ENCODE peak calls at places on chromosomes 12 and 14, in ten cellular contexts. B, L, N, R, G, J, O, Z, Y and F are unnamed samples.

GRCh38 chr14:70013269-70013873 is 134.2 kb downstream of the SMOC1 start:
- DNase-seq in B (peak; percentile 74), L (peak; percentile 87), G (peak; percentile 23), O (peak; percentile 76), J (no peak), Z (no peak), N (peak; percentile 55), Y (no peak), R (no peak), F (no peak)

GRCh38 chr14:35341454-35342159 is 49.4 kb downstream of the PSMA6 start:
- DNase-seq in L (peak; percentile 85), R (peak; percentile 29), Y (no peak), Z (peak; percentile 74), B (peak; percentile 85), J (no peak), N (peak; percentile 91), O (peak; percentile 80), G (peak; percentile 69), F (peak; percentile 74)

GRCh38 chr12:1778911-1779310 is 41.5 kb upstream of the LRTM2 start:
- DNase-seq in J (no peak), G (no peak), R (no peak), L (no peak), O (no peak), N (no peak), Y (no peak), B (no peak), Z (no peak), F (no peak)

GRCh38 chr12:95365912-95366311 is 108.0 kb upstream of the METAP2 start:
- DNase-seq in Y (no peak), N (no peak), R (no peak), B (no peak), J (no peak), L (no peak), G (no peak), Z (no peak), O (no peak), F (no peak)

GRCh38 chr12:92403210-92404175 is 257.8 kb upstream of the BTG1 start:
- DNase-seq in Z (no peak), N (peak; percentile 22), G (no peak), J (peak; percentile 21), L (no peak), B (no peak), Y (peak; percentile 37), O (no peak), R (no peak), F (no peak)

GRCh38 chr14:21061347-21061668 is 3.7 kb downstream of the RNASE8 start:
- DNase-seq in R (no peak), O (no peak), Y (no peak), B (no peak), N (no peak), G (no peak), Z (no peak), J (no peak), L (no peak), F (no peak)

GRCh38 chr12:52228366-52228765 is 4.7 kb upstream of the KRT7 start:
- DNase-seq in Z (no peak), N (no peak), Y (no peak), J (no peak), G (no peak), L (no peak), R (no peak), B (no peak), O (no peak), F (no peak)

GRCh38 chr14:96852823-96853422 is 55.7 kb downstream of the VRK1 start:
- DNase-seq in B (no peak), Y (no peak), N (peak; percentile 25), J (no peak), O (peak; percentile 10), Z (peak; percentile 20), R (peak; percentile 5), L (no peak), G (no peak), F (peak; percentile 17)

GRCh38 chr12:65817866-65818265 is 6.4 kb upstream of the HMGA2 start:
- DNase-seq in Y (no peak), B (no peak), G (no peak), R (no peak), L (peak; percentile 32), O (no peak), Z (no peak), J (no peak), N (no peak), F (no peak)

GRCh38 chr12:3218846-3219632 is 141.9 kb downstream of the TSPAN9 start:
- DNase-seq in N (no peak), Y (no peak), O (no peak), J (no peak), Z (no peak), B (no peak), G (no peak), L (peak; percentile 47), R (no peak), F (no peak)

GRCh38 chr14:23492618-23493272 is 23.2 kb downstream of the NGDN start:
- DNase-seq in L (no peak), N (no peak), Z (no peak), J (no peak), O (no peak), B (no peak), Y (no peak), R (no peak), G (no peak), F (no peak)